ENCODE peak calls at places on chromosome 9, in seven cellular contexts. Y is PC-3; B is tibial nerve; O is mucosa of descending colon; Z is CD8-positive, alpha-beta memory T cell; K is brain microvascular endothelial cell; E is K562. S is an unnamed sample.

GRCh38 chr9:72871685-72872084 is 81.2 kb downstream of the ALDH1A1 start:
- DNase-seq in K (no peak), B (no peak), Y (peak), Z (no peak), O (no peak), E (no peak), S (peak)

GRCh38 chr9:2726620-2727335 is 9.5 kb downstream of the KCNV2 start:
- DNase-seq in E (no peak), Z (no peak), O (no peak), Y (peak), B (no peak), K (no peak), S (peak)

GRCh38 chr9:122656378-122656777 is 1.0 kb downstream of the OR1B1 start:
- DNase-seq in Y (no peak), B (no peak), O (no peak), Z (no peak), E (no peak), K (no peak), S (peak)

GRCh38 chr9:109894921-109895758 is 115.1 kb downstream of the PALM2AKAP2 start:
- DNase-seq in Y (peak), O (no peak), B (no peak), E (no peak), K (peak), Z (no peak), S (no peak)

GRCh38 chr9:89021154-89021803 is 30.0 kb downstream of the S1PR3 start:
- DNase-seq in O (no peak), E (no peak), B (peak), K (peak), Z (no peak), Y (peak), S (peak)

GRCh38 chr9:87067426-87067825 is 120.1 kb upstream of the GAS1 start:
- DNase-seq in B (no peak), E (no peak), K (no peak), Z (no peak), Y (no peak), O (no peak), S (no peak)

GRCh38 chr9:88781500-88782391 is 209.5 kb upstream of the S1PR3 start:
- DNase-seq in K (peak), E (peak), Z (no peak), O (no peak), B (no peak), Y (no peak), S (peak)

GRCh38 chr9:2228132-2228531 is 213.0 kb downstream of the SMARCA2 start:
- DNase-seq in Z (no peak), K (no peak), Y (no peak), E (peak), B (no peak), O (peak), S (no peak)

GRCh38 chr9:127305450-127306226 is 41.1 kb downstream of the GARNL3 start:
- DNase-seq in Z (no peak), O (no peak), Y (no peak), K (no peak), E (no peak), B (no peak), S (no peak)

GRCh38 chr9:136526625-136527066 is 19.2 kb downstream of the NOTCH1 start:
- DNase-seq in B (no peak), E (no peak), Z (no peak), Y (no peak), K (no peak), O (peak), S (no peak)

GRCh38 chr9:8719833-8720486 is 920.4 kb upstream of the DMAC1 start:
- DNase-seq in E (no peak), Y (no peak), K (no peak), B (no peak), O (no peak), Z (no peak), S (no peak)

GRCh38 chr9:75890541-75891276 is at the start of gene PCSK5:
- DNase-seq in Y (peak), B (peak), Z (peak), K (peak), E (peak), O (peak), S (peak)

GRCh38 chr9:12272471-12273072 is 420.6 kb upstream of the TYRP1 start:
- DNase-seq in E (no peak), K (no peak), O (no peak), Y (no peak), B (no peak), Z (no peak), S (no peak)

GRCh38 chr9:70044450-70045307 is 1.0 kb downstream of the MAMDC2 start:
- DNase-seq in O (peak), Z (no peak), Y (no peak), K (peak), B (no peak), E (no peak), S (peak)

GRCh38 chr9:70045452-70045851 is 1.8 kb downstream of the MAMDC2 start:
- DNase-seq in B (no peak), O (no peak), K (no peak), E (no peak), Y (no peak), Z (no peak), S (no peak)

GRCh38 chr9:70049236-70049635 is 5.6 kb downstream of the MAMDC2 start:
- DNase-seq in E (no peak), Z (no peak), B (peak), Y (peak), K (peak), O (no peak), S (peak)

GRCh38 chr9:70043689-70044449 is at the start of gene MAMDC2:
- DNase-seq in K (no peak), B (peak), E (no peak), O (peak), Y (no peak), Z (no peak), S (peak)

DNA sequence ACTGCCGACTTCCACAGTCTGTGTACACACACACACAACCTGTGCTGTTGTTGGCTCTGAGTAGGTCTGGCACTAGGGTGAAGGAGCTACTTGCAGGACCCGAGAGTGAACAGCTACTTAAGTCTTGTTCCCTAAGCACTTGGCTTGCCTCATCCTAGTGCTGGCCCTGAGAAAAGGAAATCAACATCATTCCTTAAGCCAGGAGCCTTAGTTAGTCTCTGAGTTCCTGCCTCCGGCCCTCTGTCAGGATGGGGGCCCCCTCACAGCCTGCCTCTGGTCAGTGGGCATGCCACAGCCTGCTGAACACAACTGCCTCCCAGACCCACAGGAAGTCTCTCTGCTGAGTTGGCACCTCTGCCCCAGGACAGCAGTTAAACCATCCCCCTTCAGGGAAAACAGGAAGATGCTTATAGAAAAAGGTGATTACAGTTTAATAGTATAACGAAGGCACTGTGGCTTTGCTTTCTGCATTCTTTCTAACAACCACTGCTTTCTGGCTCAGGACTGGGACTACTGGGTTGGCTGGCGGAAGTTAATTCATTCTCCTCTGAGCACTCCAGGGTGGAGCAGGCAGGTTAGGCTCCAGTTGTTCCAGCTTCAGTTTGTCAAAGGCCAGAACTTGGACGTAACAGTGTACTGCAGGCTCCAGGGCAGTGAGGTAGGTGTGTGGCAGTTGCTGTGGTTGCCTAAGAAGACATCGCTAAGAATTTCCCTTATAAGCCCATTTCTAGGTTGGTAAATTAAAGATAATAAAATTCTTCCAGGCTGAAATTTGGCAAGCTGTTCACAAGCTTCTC is 2.8 kb downstream of the MAMDC2 start:
- DNase-seq in O (no peak), E (no peak), Y (no peak), Z (no peak), B (no peak), K (no peak), S (peak)
- H3K4me3 ChIP-seq in O (no peak), E (no peak), Y (no peak), Z (no peak), B (peak), K (no peak), S (no peak)

GRCh38 chr9:131396626-131397025 is 2.7 kb downstream of the PRRC2B start:
- DNase-seq in Y (no peak), B (no peak), Z (no peak), E (peak), K (no peak), O (no peak), S (no peak)
- H3K4me3 ChIP-seq in Y (peak), B (peak), Z (peak), E (peak), K (peak), O (no peak), S (peak)

DNA sequence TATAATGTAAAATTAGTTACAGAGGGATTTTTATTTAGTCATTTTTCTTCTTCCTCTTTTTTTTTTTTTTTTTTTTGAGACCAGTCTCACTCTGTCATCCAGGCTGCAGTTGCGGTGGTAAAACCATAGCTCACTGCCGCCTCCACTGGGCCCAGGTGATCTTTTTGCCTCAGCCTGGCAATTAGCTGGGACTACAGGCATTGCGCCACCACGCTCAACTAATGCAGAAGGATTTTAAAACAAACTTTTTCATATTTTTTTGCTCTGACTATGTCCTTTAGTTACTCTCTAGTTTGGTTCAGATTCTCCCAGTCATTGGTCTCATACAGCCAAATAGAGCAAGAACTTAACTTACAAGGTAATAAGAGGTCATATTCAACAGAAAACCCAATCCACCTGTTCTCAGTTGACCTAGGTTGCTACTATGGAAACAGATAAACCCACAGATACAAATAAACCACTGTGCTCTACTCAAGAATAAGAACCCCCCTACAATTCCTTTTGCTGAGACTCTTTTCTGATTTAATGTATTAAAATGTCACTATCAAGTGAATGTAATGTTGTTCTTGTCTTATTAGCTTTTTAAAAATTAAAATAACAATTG is 50.1 kb upstream of the TTC39B start:
- DNase-seq in E (no peak), B (no peak), Z (no peak), O (peak), K (no peak), Y (no peak), S (no peak)
- H3K4me3 ChIP-seq in E (no peak), B (no peak), Z (no peak), O (no peak), K (no peak), Y (no peak), S (no peak)

GRCh38 chr9:4081948-4082347 is 217.9 kb downstream of the GLIS3 start:
- DNase-seq in O (no peak), K (no peak), E (no peak), B (no peak), Z (no peak), Y (no peak), S (no peak)
- H3K4me3 ChIP-seq in O (no peak), K (no peak), E (no peak), B (no peak), Z (no peak), Y (no peak), S (no peak)

GRCh38 chr9:16912197-16912596 is 41.7 kb upstream of the BNC2 start:
- DNase-seq in K (no peak), Z (no peak), Y (no peak), E (no peak), B (no peak), O (no peak), S (peak)
- H3K4me3 ChIP-seq in K (no peak), Z (no peak), Y (no peak), E (no peak), B (no peak), O (no peak), S (no peak)

DNA sequence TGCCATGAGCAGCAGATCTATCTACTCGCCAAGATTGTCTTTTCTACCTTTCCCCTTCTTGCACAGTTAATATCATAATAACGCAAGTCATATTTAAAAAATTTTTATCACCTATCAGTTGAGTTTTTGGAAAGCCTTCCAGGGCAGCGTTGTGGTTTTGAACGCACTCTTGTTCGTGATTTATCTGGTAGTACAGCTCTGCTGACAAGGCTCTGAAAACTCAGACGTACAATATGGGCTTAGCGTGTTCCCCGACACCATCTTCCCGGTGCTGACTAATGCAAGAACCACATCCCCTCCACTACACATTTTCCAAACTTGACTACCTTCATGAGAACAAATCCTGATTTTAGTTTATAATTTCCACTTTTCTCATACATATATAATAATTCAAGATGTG is 1.6 kb upstream of the NFIL3 start:
- DNase-seq in O (no peak), E (no peak), K (no peak), Z (no peak), B (no peak), Y (no peak), S (no peak)
- H3K4me3 ChIP-seq in O (no peak), E (no peak), K (no peak), Z (peak), B (peak), Y (peak), S (peak)

DNA sequence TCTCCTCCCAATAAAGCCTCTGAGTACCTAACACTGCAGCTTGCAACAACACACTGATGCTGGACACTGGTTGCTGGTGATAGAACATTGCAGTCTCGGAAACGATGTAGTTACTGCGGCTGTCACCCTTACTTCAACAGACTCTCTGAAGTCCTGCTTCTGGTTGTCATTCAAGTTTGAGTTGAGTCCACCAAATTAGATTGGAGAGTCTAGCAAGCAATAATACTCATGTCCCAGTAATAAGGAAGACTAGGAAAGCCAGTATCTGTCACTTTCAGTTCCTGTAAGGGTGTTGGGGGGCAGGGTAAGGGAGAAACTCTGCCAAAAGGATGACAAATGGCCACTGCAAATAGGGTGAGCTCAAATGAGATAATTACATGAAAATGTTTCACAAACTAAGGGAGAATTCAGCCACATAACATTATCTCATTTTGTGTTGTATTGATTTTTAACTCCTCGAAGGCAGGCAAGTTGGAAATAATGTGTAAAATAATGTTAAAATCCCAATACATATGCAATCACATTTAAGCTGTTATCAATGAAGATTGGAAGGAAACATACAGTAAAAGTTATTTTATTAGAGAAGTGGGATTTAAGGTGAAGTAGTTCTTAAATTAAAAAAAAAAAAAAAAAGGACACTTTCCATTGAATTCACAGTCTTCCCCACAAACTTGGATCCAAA is 849 bp upstream of the IFT74 start:
- DNase-seq in E (no peak), Z (no peak), B (no peak), O (no peak), Y (no peak), K (no peak), S (no peak)
- H3K4me3 ChIP-seq in E (peak), Z (peak), B (peak), O (peak), Y (peak), K (peak), S (peak)

GRCh38 chr9:128722380-128723351 is 1.3 kb downstream of the ZDHHC12 start:
- DNase-seq in Z (no peak), E (no peak), O (no peak), K (no peak), Y (no peak), B (no peak), S (no peak)
- H3K4me3 ChIP-seq in Z (no peak), E (peak), O (no peak), K (no peak), Y (peak), B (no peak), S (no peak)

S was measured in fibroblast of pulmonary artery.